ENCODE peak calls at places on chromosomes 3 and 15, in nine cellular contexts. L is IMR-90; I is endothelial cell; B is ovary; M is activated CD4-positive, alpha-beta T cell treated with anti-CD3 and anti-CD28 coated beads for 24 hours; W is Peyer's patch; S is sciatic nerve; F is cardiac septum; J is H9. X is an unnamed sample.
A peak's percentile ranks its signal among the peaks of the same experiment; 100 is the strongest.

GRCh38 chr15:98914626-98915025 is 93.0 kb downstream of the PGPEP1L start:
- DNase-seq in B (no peak), J (no peak), M (no peak), F (no peak), I (no peak), L (peak; percentile 99), W (no peak), S (no peak), X (no peak)

GRCh38 chr15:94909510-94909909 is 678.1 kb downstream of the MCTP2 start:
- DNase-seq in M (no peak), L (no peak), B (no peak), W (no peak), S (no peak), F (no peak), I (no peak), J (no peak), X (no peak)

GRCh38 chr15:101459579-101460300 is 29.8 kb downstream of the PCSK6 start:
- DNase-seq in I (no peak), S (peak; percentile 13), J (no peak), W (no peak), L (no peak), B (no peak), M (no peak), F (peak; percentile 61), X (no peak)

GRCh38 chr3:14335774-14336413 is 66.5 kb upstream of the SLC6A6 start:
- DNase-seq in B (no peak), S (no peak), W (no peak), L (no peak), I (no peak), M (no peak), F (no peak), J (no peak), X (no peak)

GRCh38 chr3:105365536-105366301 is 990 bp upstream of the ALCAM start:
- DNase-seq in S (peak; percentile 48), W (no peak), I (no peak), B (peak; percentile 15), J (peak; percentile 28), L (peak; percentile 67), F (no peak), M (no peak), X (peak; percentile 60)

GRCh38 chr15:59060348-59060747 is 44.6 kb upstream of the CCNB2 start:
- DNase-seq in I (no peak), S (no peak), J (no peak), W (no peak), F (no peak), M (no peak), L (no peak), B (no peak), X (no peak)

GRCh38 chr15:32030795-32031194 is 480 bp downstream of the CHRNA7 start:
- DNase-seq in F (no peak), W (no peak), I (no peak), S (no peak), L (no peak), B (no peak), J (peak; percentile 41), M (no peak), X (no peak)

GRCh38 chr3:65190111-65190510 is 502.3 kb upstream of the ADAMTS9 start:
- DNase-seq in L (no peak), I (no peak), J (no peak), M (no peak), W (no peak), F (no peak), B (no peak), S (no peak), X (no peak)

GRCh38 chr3:148173836-148174235 is 523.9 kb upstream of the AGTR1 start:
- DNase-seq in L (no peak), W (no peak), B (no peak), J (no peak), S (no peak), F (no peak), I (no peak), M (no peak), X (no peak)

GRCh38 chr3:141402476-141403171 is 34.3 kb downstream of the ZBTB38 start:
- DNase-seq in M (no peak), F (peak; percentile 87), J (peak; percentile 65), L (peak; percentile 78), S (peak; percentile 80), I (peak; percentile 58), W (peak; percentile 81), B (peak; percentile 80), X (no peak)

GRCh38 chr15:67019069-67019468 is 46.3 kb upstream of the SMAD3 start:
- DNase-seq in I (no peak), B (no peak), F (no peak), W (no peak), M (no peak), J (no peak), S (no peak), L (no peak), X (no peak)

GRCh38 chr15:70608156-70608555 is 155.2 kb downstream of the UACA start:
- DNase-seq in W (no peak), M (no peak), I (no peak), L (peak; percentile 44), F (no peak), J (no peak), S (no peak), B (peak; percentile 68), X (no peak)

GRCh38 chr15:68734352-68734751 is 86.3 kb downstream of the ANP32A start:
- DNase-seq in S (no peak), B (no peak), J (no peak), M (no peak), L (no peak), F (no peak), W (no peak), I (no peak), X (no peak)

GRCh38 chr3:147358144-147358992 is 48.0 kb downstream of the ZIC4 start:
- DNase-seq in B (no peak), J (peak; percentile 48), M (no peak), F (no peak), L (no peak), I (no peak), S (no peak), W (no peak), X (no peak)

GRCh38 chr3:61356678-61357077 is 105.4 kb upstream of the FHIT start:
- DNase-seq in L (no peak), B (no peak), W (no peak), I (no peak), M (no peak), J (no peak), F (no peak), S (no peak), X (peak; percentile 44)

GRCh38 chr3:104628185-104628789 is 738.4 kb upstream of the ALCAM start:
- DNase-seq in S (no peak), F (no peak), J (no peak), I (no peak), L (peak; percentile 73), B (no peak), M (no peak), W (no peak), X (no peak)

GRCh38 chr3:171349392-171349791 is 110.8 kb downstream of the TNIK start:
- DNase-seq in F (no peak), M (no peak), B (no peak), L (peak; percentile 18), W (no peak), J (no peak), I (no peak), S (no peak), X (peak; percentile 84)

GRCh38 chr3:177283983-177284382 is 86.7 kb upstream of the TBL1XR1 start:
- DNase-seq in S (no peak), I (no peak), B (no peak), J (no peak), W (no peak), F (no peak), L (no peak), M (no peak), X (no peak)

GRCh38 chr15:36896949-36897348 is 203.4 kb downstream of the MEIS2 start:
- DNase-seq in L (no peak), I (no peak), J (no peak), W (no peak), M (no peak), S (no peak), B (no peak), F (no peak), X (no peak)

GRCh38 chr3:126679318-126679751 is 24.4 kb upstream of the TXNRD3 start:
- DNase-seq in M (peak; percentile 76), S (peak; percentile 92), I (peak; percentile 94), W (peak; percentile 93), L (peak; percentile 62), J (peak; percentile 91), B (peak; percentile 89), F (peak; percentile 90), X (peak; percentile 51)

GRCh38 chr3:13019243-13019701 is 54.0 kb downstream of the IQSEC1 start:
- DNase-seq in L (peak; percentile 76), S (peak; percentile 75), F (peak; percentile 79), B (peak; percentile 67), W (no peak), J (peak; percentile 92), M (no peak), I (no peak), X (no peak)

GRCh38 chr15:78440375-78441373 is 2.7 kb downstream of the IREB2 start:
- DNase-seq in L (no peak), B (no peak), J (no peak), F (no peak), I (no peak), W (no peak), S (no peak), M (no peak), X (no peak)

GRCh38 chr15:72472907-72473669 is 1.0 kb upstream of the ARIH1 start:
- DNase-seq in S (no peak), M (no peak), W (no peak), F (no peak), B (no peak), J (no peak), I (no peak), L (peak; percentile 53), X (peak; percentile 20)

GRCh38 chr3:44419159-44419922 is 58.1 kb downstream of the ZNF445 start:
- DNase-seq in B (no peak), S (no peak), F (no peak), W (no peak), L (no peak), M (no peak), I (no peak), J (no peak), X (no peak)

GRCh38 chr15:51366911-51367310 is 25.5 kb downstream of the GLDN start:
- DNase-seq in B (no peak), I (no peak), W (peak; percentile 50), M (no peak), J (no peak), S (no peak), F (no peak), L (peak; percentile 52), X (no peak)

GRCh38 chr15:64045774-64046346 is 425 bp downstream of the DAPK2 start:
- DNase-seq in S (no peak), M (no peak), B (peak; percentile 48), J (peak; percentile 46), I (no peak), F (no peak), L (no peak), W (peak; percentile 60), X (no peak)

GRCh38 chr3:166451997-166452396 is 614.8 kb upstream of the BCHE start:
- DNase-seq in W (no peak), M (no peak), I (no peak), S (no peak), B (no peak), F (no peak), L (no peak), J (no peak), X (no peak)

GRCh38 chr3:115161866-115162265 is 14.8 kb upstream of the ZBTB20 start:
- DNase-seq in B (no peak), M (no peak), W (no peak), S (no peak), L (no peak), I (no peak), F (no peak), J (no peak), X (no peak)

GRCh38 chr15:89441295-89441762 is 55.1 kb downstream of the RHCG start:
- DNase-seq in M (no peak), L (no peak), J (no peak), F (no peak), W (peak; percentile 82), B (no peak), I (no peak), S (no peak), X (no peak)